ENCODE peak calls at places on chromosome 13, in seven cellular contexts. I is SK-N-SH, B is HepG2, G is H1, J is HCT116, W is K562, M is GM12878. H is an unnamed sample.

GRCh38 chr13:114286808-114287207 is 5.4 kb downstream of the UPF3A start:
- DNase-seq in I (no peak), B (no peak), G (no peak), J (no peak), W (no peak), M (no peak), H (no peak)

GRCh38 chr13:49086711-49087110 is 111.0 kb downstream of the FNDC3A start:
- DNase-seq in I (no peak), B (no peak), G (no peak), J (peak; percentile 6), W (no peak), M (no peak), H (no peak)

GRCh38 chr13:93529961-93530360 is 303.4 kb downstream of the GPC6 start:
- DNase-seq in I (no peak), B (no peak), G (no peak), J (no peak), W (no peak), M (no peak), H (no peak)

GRCh38 chr13:93217701-93218100 is 8.9 kb upstream of the GPC6 start:
- DNase-seq in I (no peak), B (peak; percentile 32), G (no peak), J (no peak), W (peak; percentile 19), M (no peak), H (no peak)

GRCh38 chr13:26663801-26664200 is 96.8 kb downstream of the GPR12 start:
- DNase-seq in I (no peak), B (no peak), G (no peak), J (no peak), W (no peak), M (no peak), H (peak; percentile 3)

GRCh38 chr13:36531746-36532486 is 99.6 kb downstream of the CCNA1 start:
- DNase-seq in I (no peak), B (no peak), G (no peak), J (no peak), W (no peak), M (no peak), H (no peak)

GRCh38 chr13:112624602-112625430 is 36.9 kb upstream of the TUBGCP3 start:
- DNase-seq in I (no peak), B (no peak), G (no peak), J (no peak), W (no peak), M (no peak), H (no peak)

GRCh38 chr13:67632590-67632989 is 402.5 kb upstream of the PCDH9 start:
- DNase-seq in I (no peak), B (no peak), G (no peak), J (no peak), W (no peak), M (no peak), H (no peak)

GRCh38 chr13:24119593-24120508 is 40.7 kb upstream of the SPATA13 start:
- DNase-seq in I (no peak), B (no peak), G (no peak), J (no peak), W (no peak), M (no peak), H (no peak)

GRCh38 chr13:34161829-34162544 is 344.0 kb downstream of the RFC3 start:
- DNase-seq in I (no peak), B (peak; percentile 25), G (no peak), J (no peak), W (no peak), M (no peak), H (no peak)

GRCh38 chr13:111411186-111411858 is 90.9 kb downstream of the TEX29 start:
- DNase-seq in I (no peak), B (no peak), G (no peak), J (no peak), W (no peak), M (no peak), H (no peak)
- TF ChIP-seq JUND in I (no peak), B (no peak), G (no peak), J (no peak), W (no peak), M (no peak), H (no peak)

DNA sequence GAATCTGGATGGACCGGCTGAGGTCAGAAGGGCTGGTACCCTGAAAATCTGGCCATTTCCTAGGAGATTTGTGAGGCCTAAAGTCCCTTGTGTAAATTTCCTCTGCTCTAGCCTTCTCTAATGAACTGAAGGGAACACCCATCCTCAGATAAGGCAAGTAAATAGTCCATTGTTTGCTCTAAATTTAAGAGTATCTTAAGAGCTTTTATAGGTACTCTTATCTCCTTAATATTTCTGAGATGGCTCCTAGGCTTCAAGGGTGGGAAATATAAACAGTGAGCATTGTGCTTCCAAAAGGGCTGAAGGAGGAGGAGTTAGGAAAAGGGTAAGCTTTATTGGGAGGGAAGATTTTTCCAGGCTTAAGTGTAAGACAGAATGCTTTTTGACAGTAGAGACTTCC is 148.7 kb upstream of the EDNRB start:
- DNase-seq in I (no peak), B (no peak), G (no peak), J (no peak), W (no peak), M (no peak), H (no peak)
- TF ChIP-seq JUND in I (no peak), B (no peak), G (no peak), J (no peak), W (no peak), M (no peak), H (no peak)

DNA sequence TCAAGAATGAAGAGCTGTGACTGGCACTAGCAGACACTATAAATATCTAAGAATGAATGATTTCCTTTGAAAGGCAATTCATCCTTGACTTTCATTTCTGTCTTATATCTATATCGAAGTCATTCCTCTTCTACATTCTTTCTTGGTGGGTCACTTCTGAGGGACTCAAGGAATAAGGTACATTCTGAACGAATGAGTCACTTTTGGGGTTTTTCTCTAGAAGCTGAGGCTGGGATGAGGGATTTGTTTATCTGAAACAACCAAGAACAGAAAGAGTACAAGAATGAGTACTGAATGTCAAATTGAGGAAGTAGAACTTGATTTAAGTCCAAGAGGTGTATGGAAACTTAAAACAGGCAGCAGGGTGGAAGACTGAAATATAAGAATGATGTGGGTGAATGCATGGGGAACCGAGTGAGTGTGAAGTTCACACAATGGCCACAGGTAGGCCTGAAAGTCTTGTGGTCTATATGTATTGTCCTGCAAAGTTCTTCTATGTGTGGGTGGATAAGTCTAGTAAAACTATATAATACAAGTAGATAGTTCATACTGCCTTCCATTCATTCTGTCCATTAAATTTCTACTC is 343.9 kb downstream of the OXGR1 start:
- DNase-seq in I (no peak), B (no peak), G (no peak), J (peak; percentile 3), W (no peak), M (peak; percentile 12), H (no peak)
- TF ChIP-seq JUND in I (no peak), B (no peak), G (no peak), J (no peak), W (no peak), M (no peak), H (no peak)

GRCh38 chr13:33016414-33017409 is at the start of gene KL:
- DNase-seq in I (peak; percentile 79), B (no peak), G (peak; percentile 72), J (no peak), W (no peak), M (no peak), H (no peak)
- TF ChIP-seq JUND in I (no peak), B (no peak), G (no peak), J (no peak), W (no peak), M (no peak), H (no peak)

GRCh38 chr13:111422352-111422751 is 101.9 kb downstream of the TEX29 start:
- DNase-seq in I (no peak), B (no peak), G (no peak), J (no peak), W (no peak), M (no peak), H (no peak)
- TF ChIP-seq JUND in I (no peak), B (no peak), G (no peak), J (no peak), W (no peak), M (no peak), H (no peak)

GRCh38 chr13:72585254-72585653 is 142.2 kb downstream of the MZT1 start:
- DNase-seq in I (no peak), B (no peak), G (no peak), J (no peak), W (no peak), M (no peak), H (no peak)
- TF ChIP-seq JUND in I (no peak), B (no peak), G (no peak), J (no peak), W (no peak), M (no peak), H (no peak)

DNA sequence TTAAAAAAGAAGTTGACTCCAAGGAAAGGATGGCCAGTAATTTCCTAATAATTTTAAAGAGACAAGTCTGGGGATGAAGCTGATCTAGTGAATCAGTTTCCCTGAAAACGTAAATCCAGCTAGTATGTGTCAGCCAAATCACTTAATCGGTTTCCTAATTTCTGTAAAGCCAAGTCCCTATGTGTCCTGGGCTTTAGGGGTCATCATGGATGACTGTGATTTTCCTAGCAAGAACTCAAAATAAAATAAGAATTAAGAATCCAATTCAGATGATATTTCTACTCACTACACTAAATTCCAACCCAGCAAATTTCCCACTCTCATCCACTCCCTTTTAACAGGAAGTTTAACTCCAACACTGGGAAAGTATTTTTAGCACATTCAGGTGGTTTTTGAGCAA is 35.8 kb downstream of the ELF1 start:
- DNase-seq in I (no peak), B (no peak), G (no peak), J (no peak), W (no peak), M (no peak), H (no peak)
- TF ChIP-seq JUND in I (no peak), B (no peak), G (no peak), J (no peak), W (no peak), M (no peak), H (no peak)

DNA sequence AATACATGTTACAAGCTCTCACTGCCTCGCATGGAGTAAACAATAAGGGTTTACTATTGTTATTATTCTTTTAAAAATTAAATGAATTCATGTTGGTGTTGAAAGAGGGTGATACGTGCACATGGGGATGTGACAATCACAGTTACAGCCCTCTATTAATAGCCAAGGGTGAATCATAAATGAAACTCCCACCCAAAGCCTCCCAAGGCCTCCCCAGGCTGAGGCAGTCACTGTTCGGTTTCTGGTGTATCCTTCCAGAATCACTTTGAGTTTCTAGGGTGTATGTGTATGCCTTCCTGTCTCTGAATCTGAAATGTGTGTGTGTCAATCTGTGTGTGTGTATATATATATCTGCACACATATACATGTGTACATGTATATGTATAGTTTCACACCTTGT is 73.4 kb downstream of the AKAP11 start:
- DNase-seq in I (no peak), B (no peak), G (no peak), J (no peak), W (no peak), M (no peak), H (no peak)
- TF ChIP-seq JUND in I (no peak), B (no peak), G (no peak), J (no peak), W (no peak), M (no peak), H (no peak)